ENCODE peak calls at places on chromosomes 12 and 14, in nine cellular contexts. V is A549, M is SK-N-SH, E is K562, Y is HL-60, P is GM23338, I is HCT116, B is GM12878, J is HepG2. C is an unnamed sample.

GRCh38 chr12:130335517-130336392 is 1.9 kb upstream of the PIWIL1 start:
- DNase-seq in V (peak; percentile 73), M (peak; percentile 70), E (peak; percentile 41), Y (no peak), P (peak; percentile 74), I (peak; percentile 40), B (peak; percentile 3), J (peak; percentile 52), C (peak; percentile 17)

GRCh38 chr14:71212683-71213107 is 305.4 kb downstream of the PCNX1 start:
- DNase-seq in V (no peak), M (no peak), E (no peak), Y (no peak), P (no peak), I (no peak), B (no peak), J (no peak), C (no peak)

GRCh38 chr14:75626857-75627256 is 33.8 kb downstream of the ERG28 start:
- DNase-seq in V (no peak), M (no peak), E (no peak), Y (no peak), P (no peak), I (no peak), B (no peak), J (no peak), C (no peak)

GRCh38 chr12:132605892-132606291 is 4.5 kb downstream of the LRCOL1 start:
- DNase-seq in V (no peak), M (no peak), E (no peak), Y (no peak), P (no peak), I (no peak), B (no peak), J (no peak), C (no peak)

GRCh38 chr14:59507063-59507751 is 22.9 kb downstream of the JKAMP start:
- DNase-seq in V (peak; percentile 63), M (peak; percentile 57), E (peak; percentile 55), Y (peak; percentile 17), P (peak; percentile 90), I (peak; percentile 42), B (no peak), J (peak; percentile 62), C (peak; percentile 55)

GRCh38 chr12:71947645-71948105 is 9.0 kb downstream of the TPH2 start:
- DNase-seq in V (no peak), M (no peak), E (no peak), Y (no peak), P (peak; percentile 98), I (no peak), B (no peak), J (peak; percentile 85), C (no peak)

GRCh38 chr12:74537126-74537706 is 419 bp upstream of the ATXN7L3B start:
- DNase-seq in V (peak; percentile 85), M (peak; percentile 50), E (peak; percentile 25), Y (peak; percentile 27), P (peak; percentile 62), I (peak; percentile 50), B (peak; percentile 48), J (peak; percentile 56), C (peak; percentile 64)

GRCh38 chr14:22882529-22883190 is 362 bp upstream of the REM2 start:
- DNase-seq in V (peak; percentile 27), M (peak; percentile 87), E (peak; percentile 81), Y (no peak), P (peak; percentile 90), I (peak; percentile 39), B (no peak), J (no peak), C (no peak)

GRCh38 chr14:43540948-43541347 is 966.1 kb downstream of the FSCB start:
- DNase-seq in V (peak; percentile 54), M (peak; percentile 3), E (no peak), Y (no peak), P (peak; percentile 60), I (no peak), B (no peak), J (peak; percentile 40), C (no peak)

GRCh38 chr14:31106768-31107167 is 80.6 kb upstream of the STRN3 start:
- DNase-seq in V (no peak), M (no peak), E (no peak), Y (no peak), P (no peak), I (no peak), B (no peak), J (no peak), C (no peak)

GRCh38 chr14:89202413-89202812 is 214.6 kb downstream of the FOXN3 start:
- DNase-seq in V (no peak), M (no peak), E (no peak), Y (no peak), P (no peak), I (no peak), B (no peak), J (no peak), C (no peak)

GRCh38 chr14:71336488-71337192 is 429.4 kb downstream of the PCNX1 start:
- DNase-seq in V (no peak), M (no peak), E (no peak), Y (no peak), P (no peak), I (no peak), B (no peak), J (peak; percentile 78), C (no peak)

GRCh38 chr14:99075771-99076370 is 196.1 kb downstream of the BCL11B start:
- DNase-seq in V (no peak), M (no peak), E (no peak), Y (peak; percentile 34), P (no peak), I (no peak), B (no peak), J (no peak), C (no peak)

GRCh38 chr14:81980601-81981310 is 447.1 kb upstream of the SEL1L start:
- DNase-seq in V (no peak), M (no peak), E (no peak), Y (no peak), P (no peak), I (no peak), B (no peak), J (peak; percentile 25), C (no peak)

GRCh38 chr14:80987235-80988032 is 32.0 kb downstream of the TSHR start:
- DNase-seq in V (peak; percentile 78), M (peak; percentile 69), E (peak; percentile 55), Y (no peak), P (peak; percentile 83), I (peak; percentile 76), B (no peak), J (peak; percentile 45), C (peak; percentile 55)

GRCh38 chr14:77243853-77244252 is 27.2 kb downstream of the NGB start:
- DNase-seq in V (no peak), M (no peak), E (no peak), Y (peak; percentile 36), P (no peak), I (no peak), B (peak; percentile 8), J (no peak), C (no peak)

GRCh38 chr14:36514278-36515104 is 5.5 kb downstream of the NKX2-1 start:
- DNase-seq in V (no peak), M (no peak), E (no peak), Y (no peak), P (peak; percentile 46), I (no peak), B (no peak), J (peak; percentile 31), C (no peak)

GRCh38 chr12:106987846-106988245 is 900 bp upstream of the MTERF2 start:
- DNase-seq in V (no peak), M (no peak), E (no peak), Y (no peak), P (peak; percentile 8), I (no peak), B (no peak), J (no peak), C (no peak)

GRCh38 chr12:70733385-70733784 is 96.2 kb upstream of the PTPRB start:
- DNase-seq in V (peak; percentile 73), M (peak; percentile 69), E (peak; percentile 72), Y (peak; percentile 29), P (peak; percentile 83), I (peak; percentile 76), B (peak; percentile 5), J (peak; percentile 63), C (peak; percentile 45)

GRCh38 chr14:53924754-53925153 is 31.9 kb downstream of the BMP4 start:
- DNase-seq in V (peak; percentile 36), M (no peak), E (no peak), Y (no peak), P (no peak), I (peak; percentile 10), B (no peak), J (peak; percentile 37), C (no peak)

DNA sequence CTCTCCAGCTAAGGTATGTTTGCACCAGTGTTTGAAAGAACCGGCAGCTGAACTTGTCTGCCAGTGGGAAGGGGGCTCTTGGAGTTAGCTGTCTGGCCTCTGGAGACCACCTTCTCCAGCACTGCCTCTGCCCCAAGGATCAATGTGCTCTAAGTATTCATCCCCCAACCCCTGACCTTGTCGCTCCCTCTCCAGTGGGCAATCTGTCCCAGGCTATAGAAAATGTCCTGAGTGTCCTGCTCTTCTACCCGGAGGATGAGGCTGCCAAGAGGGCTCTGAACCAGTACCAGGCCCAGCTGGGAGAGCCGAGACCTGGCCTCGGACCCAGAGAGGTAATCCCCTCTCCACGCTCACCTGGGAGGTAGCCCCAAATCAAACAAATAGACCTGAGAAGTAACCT is 2.8 kb downstream of the P3H3 start:
- DNase-seq in V (no peak), M (no peak), E (no peak), Y (no peak), P (no peak), I (no peak), B (no peak), J (no peak), C (no peak)
- TF ChIP-seq REST in V (no peak), M (no peak), E (no peak), Y (no peak), P (no peak), I (no peak), B (no peak), J (no peak), C (no peak)

GRCh38 chr14:29682789-29683188 is 244.9 kb downstream of the PRKD1 start:
- DNase-seq in V (no peak), M (no peak), E (no peak), Y (no peak), P (no peak), I (no peak), B (no peak), J (no peak), C (no peak)
- H3K27ac ChIP-seq in V (no peak overlapping the region), M (no peak overlapping the region), E (no peak overlapping the region), Y (no peak overlapping the region), P (no peak overlapping the region), I (no peak overlapping the region), B (no peak overlapping the region), J (no peak overlapping the region), C (no peak overlapping the region)

DNA sequence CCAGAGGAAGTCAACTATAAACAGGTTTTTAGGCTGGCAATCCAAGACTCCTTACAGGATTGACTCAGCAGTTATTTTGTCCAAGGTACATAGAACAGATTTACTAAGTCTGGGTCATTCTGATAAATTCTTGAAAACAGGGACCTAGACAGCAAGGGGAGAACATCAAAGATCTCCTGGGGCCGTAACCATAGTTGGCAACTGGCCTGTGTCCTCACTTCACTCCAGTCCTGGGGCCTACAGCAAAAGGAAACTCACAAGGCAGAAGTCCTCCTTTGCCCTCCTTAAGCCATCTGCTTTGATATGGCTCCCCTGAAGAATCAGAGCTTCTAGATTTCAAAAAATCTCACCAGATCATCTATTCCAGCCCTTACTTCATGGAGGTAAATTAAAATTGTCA is 207.2 kb upstream of the IGF1 start:
- DNase-seq in V (no peak), M (no peak), E (no peak), Y (no peak), P (no peak), I (no peak), B (no peak), J (no peak), C (no peak)
- TF ChIP-seq REST in V (no peak), M (no peak), E (no peak), Y (no peak), P (no peak), I (no peak), B (no peak), J (no peak), C (no peak)

GRCh38 chr12:120260607-120261006 is 4.9 kb downstream of the PXN start:
- DNase-seq in V (no peak), M (no peak), E (no peak), Y (no peak), P (no peak), I (no peak), B (no peak), J (no peak), C (no peak)
- H3K27ac ChIP-seq in V (no peak overlapping the region), M (peak overlapping the region; percentile 13), E (no peak overlapping the region), Y (no peak overlapping the region), P (no peak overlapping the region), I (no peak overlapping the region), B (no peak overlapping the region), J (no peak overlapping the region), C (peak overlapping the region; percentile 100)